ENCODE peak calls at places on chromosomes 4 and X, in five cellular contexts. X is right lobe of liver; T is naive thymus-derived CD4-positive, alpha-beta T cell; J is uterus; O is tibial artery. F is an unnamed sample.

GRCh38 chr4:3638080-3638715 is 106.0 kb upstream of the LRPAP1 start:
- DNase-seq in X (no peak), T (no peak), J (peak; percentile 91), O (no peak), F (no peak)

GRCh38 chrX:138775501-138775900 is 64.0 kb upstream of the FGF13 start:
- DNase-seq in X (no peak), T (no peak), J (no peak), O (no peak), F (no peak)

GRCh38 chrX:2635366-2635765 is 55.7 kb upstream of the CD99 start:
- DNase-seq in X (no peak), T (no peak), J (no peak), O (no peak), F (no peak)

GRCh38 chr4:109875106-109875505 is 27.2 kb downstream of the LRIT3 start:
- DNase-seq in X (no peak), T (no peak), J (no peak), O (no peak), F (no peak)

GRCh38 chrX:15814811-15815210 is 24.5 kb downstream of the ZRSR2 start:
- DNase-seq in X (no peak), T (no peak), J (no peak), O (no peak), F (no peak)

GRCh38 chrX:15310117-15310516 is 5.3 kb downstream of the ASB11 start:
- DNase-seq in X (no peak), T (no peak), J (no peak), O (no peak), F (no peak)

GRCh38 chr4:1090465-1091440 is 22.6 kb downstream of the RNF212 start:
- DNase-seq in X (no peak), T (no peak), J (no peak), O (no peak), F (no peak)

GRCh38 chr4:105631818-105632400 is 76.6 kb downstream of the INTS12 start:
- DNase-seq in X (no peak), T (no peak), J (no peak), O (no peak), F (no peak)

GRCh38 chr4:186676531-186677158 is 47.0 kb downstream of the FAT1 start:
- DNase-seq in X (no peak), T (no peak), J (no peak), O (no peak), F (no peak)

GRCh38 chr4:1575418-1576199 is 108.5 kb downstream of the FAM53A start:
- DNase-seq in X (peak; percentile 46), T (no peak), J (no peak), O (no peak), F (peak; percentile 68)

GRCh38 chr4:104494161-104494560 is 533 bp downstream of the CXXC4 start:
- DNase-seq in X (no peak), T (no peak), J (no peak), O (no peak), F (no peak)

GRCh38 chrX:13463608-13464007 is 105.8 kb upstream of the EGFL6 start:
- DNase-seq in X (no peak), T (no peak), J (peak; percentile 78), O (peak; percentile 72), F (no peak)

GRCh38 chrX:139881572-139881971 is 51.3 kb downstream of the ATP11C start:
- DNase-seq in X (no peak), T (no peak), J (no peak), O (no peak), F (no peak)

GRCh38 chr4:138053601-138054322 is 188.4 kb downstream of the SLC7A11 start:
- DNase-seq in X (no peak), T (no peak), J (peak; percentile 74), O (no peak), F (no peak)

GRCh38 chr4:1793496-1793840 is 375 bp downstream of the FGFR3 start:
- DNase-seq in X (no peak), T (peak; percentile 51), J (no peak), O (no peak), F (peak; percentile 86)

GRCh38 chrX:136047001-136047642 is 61.9 kb downstream of the SLC9A6 start:
- DNase-seq in X (no peak), T (no peak), J (no peak), O (no peak), F (no peak)

GRCh38 chr4:185638093-185638492 is 102.8 kb upstream of the PDLIM3 start:
- DNase-seq in X (no peak), T (no peak), J (no peak), O (no peak), F (no peak)

GRCh38 chrX:45322382-45322781 is 121.7 kb upstream of the DIPK2B start:
- DNase-seq in X (no peak), T (no peak), J (peak; percentile 58), O (peak; percentile 42), F (peak; percentile 43)

GRCh38 chrX:64204701-64205440 is 637 bp downstream of the AMER1 start:
- DNase-seq in X (peak; percentile 57), T (peak; percentile 27), J (peak; percentile 24), O (peak; percentile 69), F (peak; percentile 52)

DNA sequence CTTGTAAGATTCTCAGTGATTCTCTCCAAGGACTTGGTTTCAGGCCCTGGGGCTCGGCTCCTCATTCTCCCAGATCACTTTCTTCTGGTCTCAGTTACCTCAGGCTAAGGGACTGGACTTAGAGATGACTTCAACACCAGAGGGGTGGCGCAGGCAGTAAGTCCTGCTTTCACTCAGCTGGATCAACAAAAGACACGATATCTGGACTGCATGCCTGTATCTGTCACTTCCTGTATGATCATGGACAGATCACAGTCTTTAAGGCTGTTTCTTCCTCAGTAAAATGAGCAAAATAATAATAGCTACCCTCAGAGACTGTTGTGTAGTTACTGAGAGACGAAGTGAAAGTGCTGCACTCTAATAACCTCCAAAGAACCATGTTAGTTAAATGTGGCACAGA is 19.5 kb upstream of the CXCR3 start:
- DNase-seq in X (no peak), T (no peak), J (no peak), O (no peak), F (no peak)
- H3K27ac ChIP-seq in X (no peak overlapping the region), T (no peak overlapping the region), J (no peak overlapping the region), O (no peak overlapping the region), F (no peak overlapping the region)

GRCh38 chrX:1388651-1389050 is 3.3 kb downstream of the SLC25A6 start:
- DNase-seq in X (no peak), T (no peak), J (no peak), O (peak; percentile 23), F (peak; percentile 37)
- H3K27ac ChIP-seq in X (no peak overlapping the region), T (no peak overlapping the region), J (no peak overlapping the region), O (no peak overlapping the region), F (no peak overlapping the region)

GRCh38 chr4:183398298-183399129 is 45.9 kb upstream of the CDKN2AIP start:
- DNase-seq in X (peak; percentile 82), T (peak; percentile 70), J (peak; percentile 46), O (peak; percentile 79), F (peak; percentile 88)
- H3K27ac ChIP-seq in X (peak overlapping the region; percentile 20), T (peak overlapping the region; percentile 34), J (peak overlapping the region; percentile 31), O (peak overlapping the region; percentile 40), F (no peak overlapping the region)

DNA sequence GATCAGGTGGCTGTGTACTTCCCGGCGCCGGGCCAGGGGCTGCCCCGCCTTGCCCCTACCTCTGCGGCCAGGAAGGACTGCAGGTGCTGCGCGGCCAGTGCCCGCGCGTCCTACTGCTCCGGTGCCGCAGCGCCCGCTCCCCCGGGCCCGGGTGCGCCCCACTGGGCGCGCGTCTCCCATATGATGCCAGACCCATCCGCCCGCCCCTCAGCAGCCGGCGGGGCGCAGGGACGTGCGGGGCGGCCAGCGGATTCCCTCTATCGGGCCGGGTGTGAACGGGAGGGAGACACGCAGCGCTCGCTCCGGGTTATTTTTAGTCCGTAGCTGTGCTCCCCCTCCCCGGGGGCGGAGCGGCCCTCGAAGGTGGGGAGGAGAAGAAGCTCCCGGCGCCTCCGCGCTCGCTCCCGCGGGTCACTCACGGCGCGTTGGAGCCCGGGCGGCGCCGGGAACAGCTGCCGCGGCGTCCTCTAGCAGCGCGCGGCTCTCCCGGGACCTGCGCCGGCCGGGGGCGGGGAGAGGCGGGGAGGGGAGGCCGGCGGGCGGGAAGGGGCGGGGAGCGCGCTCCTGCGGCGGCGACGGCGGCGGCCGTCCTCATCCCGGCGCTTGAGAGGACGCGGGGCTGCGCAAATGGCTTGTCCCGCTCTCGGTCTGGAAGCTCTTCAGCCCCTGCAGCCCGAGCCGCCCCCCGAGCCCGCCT is 103.6 kb downstream of the UCHL1 start:
- DNase-seq in X (peak; percentile 83), T (no peak), J (no peak), O (peak; percentile 88), F (peak; percentile 79)
- H3K27ac ChIP-seq in X (peak overlapping the region; percentile 69), T (no peak overlapping the region), J (peak overlapping the region; percentile 43), O (peak overlapping the region; percentile 89), F (peak overlapping the region; percentile 73)

DNA sequence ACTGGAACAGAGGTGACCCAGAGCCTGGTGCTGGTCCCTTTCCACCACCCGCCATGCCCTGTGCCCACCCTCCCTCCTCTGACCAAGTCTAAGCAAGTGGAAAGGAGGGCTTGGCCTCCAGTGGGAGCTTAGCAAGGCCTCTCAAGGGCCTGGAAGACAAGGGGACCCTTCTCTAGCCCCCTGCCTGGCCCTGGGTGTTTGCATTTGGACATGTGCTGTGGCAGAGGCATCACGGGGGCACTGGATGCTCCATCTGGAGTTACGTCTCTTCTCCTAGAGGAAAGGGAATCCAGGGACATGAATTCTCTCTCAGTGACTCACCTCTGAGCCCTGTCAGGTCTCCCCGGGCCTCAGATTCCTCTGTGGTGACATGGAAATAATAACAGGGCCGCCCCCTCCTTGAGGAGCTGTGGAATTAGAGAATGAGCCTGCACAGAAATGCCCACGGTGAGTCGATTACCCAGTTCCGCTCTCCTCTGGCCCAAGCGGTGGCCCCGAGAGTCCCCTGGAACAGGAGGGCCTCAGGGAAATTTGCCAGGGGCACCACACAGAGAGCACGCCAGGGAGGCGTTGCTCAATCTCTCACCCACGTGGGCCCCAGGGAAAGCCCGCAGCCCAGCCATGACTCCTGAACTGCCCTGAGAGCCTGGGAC is 189.7 kb downstream of the BCOR start:
- DNase-seq in X (peak; percentile 82), T (no peak), J (peak; percentile 63), O (peak; percentile 91), F (peak; percentile 90)
- H3K27ac ChIP-seq in X (no peak overlapping the region), T (no peak overlapping the region), J (no peak overlapping the region), O (peak overlapping the region; percentile 65), F (peak overlapping the region; percentile 89)

DNA sequence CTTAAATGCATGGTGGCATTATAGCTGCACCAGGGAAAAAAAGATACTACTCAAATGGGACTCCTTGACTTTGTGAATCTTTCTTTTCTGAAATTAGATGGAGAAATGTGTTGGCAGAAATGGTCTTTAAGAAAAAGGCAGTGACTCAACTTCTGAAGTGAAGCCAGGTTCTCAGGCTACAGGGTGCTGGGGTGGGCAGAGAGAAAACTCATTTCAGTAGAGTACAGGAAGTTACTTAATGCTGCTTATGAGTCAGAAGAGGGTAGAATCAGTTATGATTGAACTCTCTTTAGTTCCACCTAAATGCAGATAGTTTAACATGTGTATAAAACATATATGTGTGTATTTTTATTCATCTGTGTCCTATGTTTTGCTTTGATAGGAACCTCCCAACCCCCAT is 92.2 kb upstream of the TNIP3 start:
- DNase-seq in X (no peak), T (peak; percentile 37), J (no peak), O (no peak), F (no peak)
- H3K27ac ChIP-seq in X (no peak overlapping the region), T (peak overlapping the region; percentile 48), J (no peak overlapping the region), O (no peak overlapping the region), F (no peak overlapping the region)

GRCh38 chr4:24102621-24103020 is 212.8 kb upstream of the PPARGC1A start:
- DNase-seq in X (no peak), T (no peak), J (no peak), O (no peak), F (no peak)
- H3K27ac ChIP-seq in X (no peak overlapping the region), T (no peak overlapping the region), J (no peak overlapping the region), O (no peak overlapping the region), F (no peak overlapping the region)